ENCODE peak calls at places on chromosomes 13 and 19, in six cellular contexts. One of them, this sample, is unnamed.

GRCh38 chr13:26050568-26051230 is 1.1 kb downstream of the SHISA2 start:
- DNase-seq in omental fat pad: no peak
- DNase-seq in Caco-2: no peak
- DNase-seq in lower leg skin: no peak
- DNase-seq in gastrocnemius medialis: peak; percentile 20
- DNase-seq in right atrium auricular region: no peak
- DNase-seq in this sample: peak; percentile 52

GRCh38 chr19:1173845-1174809 is at the start of gene SBNO2:
- DNase-seq in right atrium auricular region: peak; percentile 93
- DNase-seq in Caco-2: peak; percentile 96
- DNase-seq in lower leg skin: peak; percentile 98
- DNase-seq in omental fat pad: peak; percentile 83
- DNase-seq in gastrocnemius medialis: peak; percentile 72
- DNase-seq in this sample: peak; percentile 89

GRCh38 chr19:47699360-47699917 is 13.8 kb upstream of the EHD2 start:
- DNase-seq in right atrium auricular region: no peak
- DNase-seq in lower leg skin: no peak
- DNase-seq in Caco-2: peak; percentile 86
- DNase-seq in omental fat pad: no peak
- DNase-seq in gastrocnemius medialis: no peak
- DNase-seq in this sample: peak; percentile 59

GRCh38 chr19:53982611-53983010 is 8.8 kb upstream of the CACNG6 start:
- DNase-seq in lower leg skin: peak; percentile 90
- DNase-seq in gastrocnemius medialis: no peak
- DNase-seq in Caco-2: no peak
- DNase-seq in right atrium auricular region: no peak
- DNase-seq in omental fat pad: no peak
- DNase-seq in this sample: peak; percentile 21

GRCh38 chr19:32630338-32630737 is 44.6 kb downstream of the ANKRD27 start:
- DNase-seq in lower leg skin: no peak
- DNase-seq in right atrium auricular region: no peak
- DNase-seq in omental fat pad: no peak
- DNase-seq in gastrocnemius medialis: no peak
- DNase-seq in Caco-2: no peak
- DNase-seq in this sample: no peak

GRCh38 chr19:726993-727956 is 18.5 kb downstream of the PALM start:
- DNase-seq in Caco-2: no peak
- DNase-seq in right atrium auricular region: no peak
- DNase-seq in gastrocnemius medialis: no peak
- DNase-seq in lower leg skin: no peak
- DNase-seq in omental fat pad: no peak
- DNase-seq in this sample: no peak

GRCh38 chr13:95300625-95301134 is 571 bp downstream of the ABCC4 start:
- DNase-seq in lower leg skin: peak; percentile 87
- DNase-seq in gastrocnemius medialis: peak; percentile 24
- DNase-seq in right atrium auricular region: no peak
- DNase-seq in omental fat pad: no peak
- DNase-seq in Caco-2: peak; percentile 80
- DNase-seq in this sample: peak; percentile 11

GRCh38 chr19:1810439-1811160 is 1.5 kb downstream of the ATP8B3 start:
- DNase-seq in Caco-2: no peak
- DNase-seq in omental fat pad: no peak
- DNase-seq in right atrium auricular region: no peak
- DNase-seq in gastrocnemius medialis: no peak
- DNase-seq in lower leg skin: no peak
- DNase-seq in this sample: no peak

GRCh38 chr13:36552334-36552733 is 120.0 kb downstream of the CCNA1 start:
- DNase-seq in omental fat pad: no peak
- DNase-seq in right atrium auricular region: no peak
- DNase-seq in gastrocnemius medialis: no peak
- DNase-seq in Caco-2: no peak
- DNase-seq in lower leg skin: no peak
- DNase-seq in this sample: no peak

GRCh38 chr13:107553838-107554237 is 661.5 kb downstream of the LIG4 start:
- DNase-seq in right atrium auricular region: no peak
- DNase-seq in lower leg skin: no peak
- DNase-seq in gastrocnemius medialis: no peak
- DNase-seq in Caco-2: no peak
- DNase-seq in omental fat pad: no peak
- DNase-seq in this sample: no peak

GRCh38 chr19:8321760-8322637 is 703 bp downstream of the RPS28 start:
- DNase-seq in Caco-2: no peak
- DNase-seq in lower leg skin: no peak
- DNase-seq in omental fat pad: no peak
- DNase-seq in gastrocnemius medialis: no peak
- DNase-seq in right atrium auricular region: no peak
- DNase-seq in this sample: no peak

GRCh38 chr13:40271931-40272775 is 394.3 kb downstream of the FOXO1 start:
- DNase-seq in lower leg skin: peak; percentile 94
- DNase-seq in Caco-2: no peak
- DNase-seq in omental fat pad: no peak
- DNase-seq in right atrium auricular region: peak; percentile 91
- DNase-seq in gastrocnemius medialis: peak; percentile 64
- DNase-seq in this sample: no peak

GRCh38 chr13:106033634-106034033 is 501.8 kb downstream of the EFNB2 start:
- DNase-seq in gastrocnemius medialis: no peak
- DNase-seq in omental fat pad: no peak
- DNase-seq in right atrium auricular region: no peak
- DNase-seq in Caco-2: peak; percentile 23
- DNase-seq in lower leg skin: no peak
- DNase-seq in this sample: no peak

GRCh38 chr19:41195675-41196497 is 2.9 kb downstream of the CYP2S1 start:
- DNase-seq in right atrium auricular region: no peak
- DNase-seq in gastrocnemius medialis: no peak
- DNase-seq in lower leg skin: no peak
- DNase-seq in omental fat pad: no peak
- DNase-seq in Caco-2: no peak
- DNase-seq in this sample: no peak

GRCh38 chr13:52414963-52415362 is 9.0 kb upstream of the THSD1 start:
- DNase-seq in lower leg skin: no peak
- DNase-seq in omental fat pad: no peak
- DNase-seq in Caco-2: no peak
- DNase-seq in right atrium auricular region: no peak
- DNase-seq in gastrocnemius medialis: no peak
- DNase-seq in this sample: no peak

GRCh38 chr19:47495478-47496372 is 11.7 kb upstream of the KPTN start:
- DNase-seq in right atrium auricular region: no peak
- DNase-seq in gastrocnemius medialis: no peak
- DNase-seq in Caco-2: no peak
- DNase-seq in lower leg skin: no peak
- DNase-seq in omental fat pad: no peak
- DNase-seq in this sample: no peak

GRCh38 chr13:102907016-102907756 is 61.4 kb downstream of the ERCC5 start:
- DNase-seq in lower leg skin: no peak
- DNase-seq in Caco-2: no peak
- DNase-seq in right atrium auricular region: no peak
- DNase-seq in omental fat pad: no peak
- DNase-seq in gastrocnemius medialis: no peak
- DNase-seq in this sample: no peak

GRCh38 chr13:107883561-107884175 is 331.7 kb downstream of the LIG4 start:
- DNase-seq in Caco-2: no peak
- DNase-seq in right atrium auricular region: no peak
- DNase-seq in gastrocnemius medialis: no peak
- DNase-seq in lower leg skin: no peak
- DNase-seq in omental fat pad: no peak
- DNase-seq in this sample: no peak

DNA sequence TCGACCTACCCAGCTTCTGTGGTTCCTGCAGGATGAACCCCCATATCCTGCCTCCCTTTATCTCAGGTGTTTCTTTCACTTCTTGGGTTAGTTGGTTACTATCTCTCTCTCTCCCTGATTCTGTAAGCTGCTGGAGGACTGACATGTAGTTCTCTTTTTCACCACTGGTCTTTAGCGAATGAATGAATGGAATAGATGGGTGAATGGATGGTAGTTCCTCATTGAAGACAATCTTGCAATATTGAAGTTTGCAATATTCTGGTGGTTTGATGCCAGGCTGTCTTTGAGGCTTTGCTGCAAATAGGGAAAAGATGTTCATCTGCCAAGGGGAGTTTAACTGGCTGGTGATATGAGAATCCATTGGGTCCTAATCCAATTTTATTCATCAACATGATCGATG is 120.2 kb downstream of the UBL3 start:
- DNase-seq in gastrocnemius medialis: no peak
- DNase-seq in omental fat pad: no peak
- DNase-seq in right atrium auricular region: no peak
- DNase-seq in lower leg skin: no peak
- DNase-seq in Caco-2: no peak
- DNase-seq in this sample: no peak
- TF ChIP-seq CTCF in gastrocnemius medialis: no peak
- TF ChIP-seq CTCF in omental fat pad: no peak
- TF ChIP-seq CTCF in right atrium auricular region: no peak
- TF ChIP-seq CTCF in lower leg skin: no peak
- TF ChIP-seq CTCF in Caco-2: no peak
- TF ChIP-seq CTCF in this sample: peak; percentile 15

GRCh38 chr13:59531571-59532091 is 632.1 kb downstream of the DIAPH3 start:
- DNase-seq in omental fat pad: peak; percentile 63
- DNase-seq in Caco-2: no peak
- DNase-seq in lower leg skin: peak; percentile 95
- DNase-seq in gastrocnemius medialis: peak; percentile 27
- DNase-seq in right atrium auricular region: peak; percentile 82
- DNase-seq in this sample: no peak
- TF ChIP-seq CTCF in omental fat pad: no peak
- TF ChIP-seq CTCF in Caco-2: no peak
- TF ChIP-seq CTCF in lower leg skin: no peak
- TF ChIP-seq CTCF in gastrocnemius medialis: no peak
- TF ChIP-seq CTCF in right atrium auricular region: no peak
- TF ChIP-seq CTCF in this sample: no peak

DNA sequence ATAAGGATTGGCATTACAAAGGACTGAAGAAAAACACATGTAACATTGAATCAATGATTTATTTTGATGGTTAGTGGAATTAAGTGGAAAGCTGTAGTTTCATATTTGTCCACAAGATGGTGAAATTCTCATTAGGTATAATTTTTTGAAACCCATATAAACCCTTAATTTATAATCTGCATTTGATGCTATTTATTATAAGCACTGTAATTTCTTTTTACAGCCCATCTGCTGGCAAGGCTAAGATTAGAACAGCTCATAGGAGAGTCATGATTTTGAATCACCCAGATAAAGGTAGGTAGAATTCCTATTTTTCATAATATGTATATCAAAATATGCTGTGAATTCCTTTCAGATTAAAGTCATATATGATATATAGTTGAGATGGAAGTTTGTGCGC is 62.2 kb downstream of the DNAJC15 start:
- DNase-seq in Caco-2: no peak
- DNase-seq in gastrocnemius medialis: no peak
- DNase-seq in right atrium auricular region: no peak
- DNase-seq in omental fat pad: no peak
- DNase-seq in lower leg skin: no peak
- DNase-seq in this sample: no peak
- TF ChIP-seq CTCF in Caco-2: peak; percentile 55
- TF ChIP-seq CTCF in gastrocnemius medialis: peak; percentile 46
- TF ChIP-seq CTCF in right atrium auricular region: peak; percentile 76
- TF ChIP-seq CTCF in omental fat pad: no peak
- TF ChIP-seq CTCF in lower leg skin: no peak
- TF ChIP-seq CTCF in this sample: peak; percentile 64

DNA sequence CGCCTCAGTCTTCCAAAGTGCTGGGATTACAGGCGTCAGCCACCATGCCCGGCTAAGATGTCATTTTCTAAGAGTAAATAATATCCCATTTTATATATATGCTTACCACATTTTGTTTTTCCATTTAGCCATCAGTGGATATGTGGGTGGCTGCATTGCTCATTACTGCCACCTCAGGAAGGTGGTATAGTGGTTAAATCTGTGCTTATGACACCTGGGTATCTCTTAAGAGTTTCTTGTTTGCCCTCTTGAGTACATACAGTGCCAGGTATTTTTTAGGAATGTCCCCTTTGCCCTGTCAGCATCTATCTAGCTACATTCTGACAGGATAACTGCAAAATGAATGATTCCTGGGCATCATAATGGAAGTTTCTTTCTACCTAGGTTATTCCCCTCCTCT is 14.6 kb downstream of the ZNF69 start:
- DNase-seq in omental fat pad: no peak
- DNase-seq in right atrium auricular region: no peak
- DNase-seq in Caco-2: no peak
- DNase-seq in gastrocnemius medialis: no peak
- DNase-seq in lower leg skin: no peak
- DNase-seq in this sample: no peak
- TF ChIP-seq CTCF in omental fat pad: no peak
- TF ChIP-seq CTCF in right atrium auricular region: no peak
- TF ChIP-seq CTCF in Caco-2: no peak
- TF ChIP-seq CTCF in gastrocnemius medialis: no peak
- TF ChIP-seq CTCF in lower leg skin: no peak
- TF ChIP-seq CTCF in this sample: no peak

GRCh38 chr19:46081928-46082727 is 41.3 kb upstream of the IGFL4 start:
- DNase-seq in lower leg skin: no peak
- DNase-seq in Caco-2: peak; percentile 51
- DNase-seq in right atrium auricular region: no peak
- DNase-seq in omental fat pad: no peak
- DNase-seq in gastrocnemius medialis: no peak
- DNase-seq in this sample: peak; percentile 18

GRCh38 chr19:46076951-46077814 is 36.4 kb upstream of the IGFL4 start:
- DNase-seq in omental fat pad: no peak
- DNase-seq in lower leg skin: peak; percentile 88
- DNase-seq in Caco-2: peak; percentile 92
- DNase-seq in gastrocnemius medialis: no peak
- DNase-seq in right atrium auricular region: no peak
- DNase-seq in this sample: peak; percentile 69

GRCh38 chr19:46076031-46076880 is 35.5 kb upstream of the IGFL4 start:
- DNase-seq in Caco-2: no peak
- DNase-seq in right atrium auricular region: no peak
- DNase-seq in lower leg skin: no peak
- DNase-seq in gastrocnemius medialis: no peak
- DNase-seq in omental fat pad: no peak
- DNase-seq in this sample: no peak

GRCh38 chr19:46080561-46080960 is 39.8 kb upstream of the IGFL4 start:
- DNase-seq in gastrocnemius medialis: no peak
- DNase-seq in omental fat pad: no peak
- DNase-seq in lower leg skin: no peak
- DNase-seq in right atrium auricular region: no peak
- DNase-seq in Caco-2: no peak
- DNase-seq in this sample: no peak

GRCh38 chr19:46077815-46078167 is 37.0 kb upstream of the IGFL4 start:
- DNase-seq in gastrocnemius medialis: no peak
- DNase-seq in lower leg skin: no peak
- DNase-seq in omental fat pad: no peak
- DNase-seq in Caco-2: no peak
- DNase-seq in right atrium auricular region: no peak
- DNase-seq in this sample: no peak
- TF ChIP-seq CTCF in gastrocnemius medialis: no peak
- TF ChIP-seq CTCF in lower leg skin: no peak
- TF ChIP-seq CTCF in omental fat pad: no peak
- TF ChIP-seq CTCF in Caco-2: no peak
- TF ChIP-seq CTCF in right atrium auricular region: no peak
- TF ChIP-seq CTCF in this sample: peak; percentile 29

GRCh38 chr19:35154535-35155406 is at the start of gene FXYD5:
- DNase-seq in lower leg skin: peak; percentile 95
- DNase-seq in Caco-2: peak; percentile 47
- DNase-seq in omental fat pad: peak; percentile 62
- DNase-seq in gastrocnemius medialis: no peak
- DNase-seq in right atrium auricular region: peak; percentile 85
- DNase-seq in this sample: no peak
- TF ChIP-seq CTCF in lower leg skin: no peak
- TF ChIP-seq CTCF in Caco-2: no peak
- TF ChIP-seq CTCF in omental fat pad: peak; percentile 5
- TF ChIP-seq CTCF in gastrocnemius medialis: no peak
- TF ChIP-seq CTCF in right atrium auricular region: no peak
- TF ChIP-seq CTCF in this sample: no peak